ENCODE peak calls at places on chromosomes 1 and 21, in seven cellular contexts. I is SJSA1, K is AG04450, O is brain microvascular endothelial cell, T is heart right ventricle, D is Peyer's patch, R is PC-3. H is an unnamed sample.

GRCh38 chr1:206002833-206003532 is at the start of gene RAB7B:
- DNase-seq in R (peak; percentile 41), T (peak; percentile 47), D (peak; percentile 62), I (peak; percentile 34), K (peak; percentile 39), O (peak; percentile 75), H (peak; percentile 84)

GRCh38 chr1:198701766-198702539 is 63.1 kb downstream of the PTPRC start:
- DNase-seq in T (no peak), K (no peak), I (no peak), D (no peak), O (no peak), R (no peak), H (no peak)

GRCh38 chr1:20732071-20732587 is 374 bp downstream of the SH2D5 start:
- DNase-seq in R (peak; percentile 82), I (peak; percentile 72), O (peak; percentile 19), T (no peak), K (peak; percentile 44), D (peak; percentile 64), H (peak; percentile 74)

GRCh38 chr1:177340601-177341067 is 169.9 kb downstream of the BRINP2 start:
- DNase-seq in K (no peak), I (no peak), T (no peak), R (no peak), D (no peak), O (no peak), H (no peak)

GRCh38 chr1:155002479-155003226 is at the start of gene ZBTB7B:
- DNase-seq in T (no peak), I (no peak), D (peak; percentile 71), K (no peak), O (no peak), R (peak; percentile 30), H (no peak)

GRCh38 chr1:236120725-236121153 is 21.6 kb upstream of the GPR137B start:
- DNase-seq in T (no peak), K (no peak), I (no peak), D (no peak), O (no peak), R (no peak), H (no peak)

GRCh38 chr1:116886532-116886931 is 23.2 kb upstream of the PTGFRN start:
- DNase-seq in K (no peak), T (no peak), D (no peak), O (peak; percentile 84), I (no peak), R (peak; percentile 27), H (no peak)

GRCh38 chr1:46452931-46453325 is 36.7 kb upstream of the DMBX1 start:
- DNase-seq in K (no peak), I (no peak), O (no peak), D (no peak), R (no peak), T (no peak), H (no peak)

GRCh38 chr1:225688345-225688744 is 35.4 kb upstream of the ENAH start:
- DNase-seq in O (no peak), R (no peak), I (no peak), T (no peak), K (no peak), D (no peak), H (no peak)

GRCh38 chr1:54579337-54579781 is 31.3 kb downstream of the ACOT11 start:
- DNase-seq in T (no peak), I (no peak), K (no peak), O (no peak), D (no peak), R (no peak), H (no peak)

GRCh38 chr1:241821363-241821762 is 26.6 kb upstream of the EXO1 start:
- DNase-seq in I (no peak), T (no peak), K (no peak), O (no peak), D (no peak), R (peak; percentile 81), H (no peak)

GRCh38 chr1:14742181-14742980 is 143.9 kb downstream of the KAZN start:
- DNase-seq in I (peak; percentile 84), D (no peak), K (peak; percentile 91), T (no peak), O (peak; percentile 91), R (peak; percentile 96), H (no peak)

GRCh38 chr21:15732290-15732995 is 2.7 kb downstream of the USP25 start:
- DNase-seq in T (no peak), O (no peak), D (no peak), I (no peak), R (peak; percentile 66), K (no peak), H (no peak)

GRCh38 chr1:170214980-170215910 is 69.5 kb downstream of the NTMT2 start:
- DNase-seq in I (no peak), O (no peak), T (peak; percentile 24), R (no peak), D (no peak), K (no peak), H (no peak)

GRCh38 chr1:85321237-85321964 is 45.0 kb upstream of the BCL10 start:
- DNase-seq in D (no peak), K (no peak), T (no peak), R (peak; percentile 72), O (peak; percentile 65), I (peak; percentile 69), H (no peak)

GRCh38 chr1:28064064-28064463 is 24.3 kb downstream of the EYA3 start:
- DNase-seq in D (no peak), I (no peak), O (no peak), K (no peak), T (no peak), R (peak; percentile 67), H (no peak)

GRCh38 chr1:106603616-106604015 is 452.9 kb upstream of the PRMT6 start:
- DNase-seq in K (no peak), D (no peak), I (no peak), R (no peak), T (no peak), O (no peak), H (no peak)

GRCh38 chr1:19445417-19446342 is 39.7 kb downstream of the CAPZB start:
- DNase-seq in I (no peak), R (no peak), K (no peak), D (no peak), T (no peak), O (no peak), H (no peak)

GRCh38 chr1:56404066-56404465 is 175.3 kb downstream of the PLPP3 start:
- DNase-seq in O (no peak), R (no peak), T (no peak), K (no peak), I (no peak), D (no peak), H (no peak)

GRCh38 chr1:56401191-56401590 is 178.2 kb downstream of the PLPP3 start:
- DNase-seq in I (no peak), R (no peak), O (no peak), D (no peak), T (no peak), K (no peak), H (no peak)

GRCh38 chr1:56406821-56407220 is 172.5 kb downstream of the PLPP3 start:
- DNase-seq in O (no peak), D (no peak), R (no peak), T (no peak), I (no peak), K (no peak), H (no peak)

GRCh38 chr1:56403321-56403720 is 176.0 kb downstream of the PLPP3 start:
- DNase-seq in I (no peak), O (no peak), T (no peak), R (peak; percentile 67), D (no peak), K (no peak), H (no peak)

GRCh38 chr1:56404561-56405030 is 174.8 kb downstream of the PLPP3 start:
- DNase-seq in I (peak; percentile 89), D (no peak), K (no peak), O (no peak), T (peak; percentile 77), R (no peak), H (no peak)
- H3K27ac ChIP-seq in I (peak overlapping the region; percentile 89), D (no peak overlapping the region), K (no peak overlapping the region), O (no peak overlapping the region), T (peak overlapping the region; percentile 70), R (no peak overlapping the region), H (peak overlapping the region; percentile 83)

DNA sequence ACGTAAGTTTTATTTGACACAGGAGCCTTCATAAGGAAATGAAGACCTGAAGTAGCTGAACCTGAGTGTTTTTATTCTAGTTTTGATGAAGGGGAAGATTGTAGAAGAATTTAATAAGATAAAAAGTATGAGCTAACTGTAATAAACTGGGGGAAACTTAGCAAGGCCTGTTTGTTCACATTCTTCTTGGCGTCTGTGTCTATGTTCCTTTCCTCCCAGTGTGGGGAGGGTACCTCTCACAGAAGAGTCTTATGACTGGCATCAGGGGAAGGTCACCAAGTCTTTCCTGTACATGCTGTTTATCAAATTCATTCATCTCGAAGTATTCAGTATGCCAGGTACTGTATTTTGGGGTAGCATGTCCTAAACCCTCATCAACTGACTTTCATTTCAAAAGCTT is 78.4 kb downstream of the HS2ST1 start:
- DNase-seq in R (peak; percentile 67), D (no peak), O (no peak), T (no peak), I (no peak), K (no peak), H (no peak)
- H3K4me3 ChIP-seq in R (peak overlapping the region; percentile 4), D (no peak overlapping the region), O (no peak overlapping the region), T (no peak overlapping the region), I (no peak overlapping the region), K (no peak overlapping the region), H (no peak overlapping the region)

GRCh38 chr1:11729155-11729497 is 6.8 kb upstream of the AGTRAP start:
- DNase-seq in D (no peak), O (no peak), K (no peak), R (no peak), T (no peak), I (no peak), H (no peak)

GRCh38 chr1:11728126-11728806 is 7.7 kb upstream of the AGTRAP start:
- DNase-seq in D (no peak), T (no peak), R (peak; percentile 49), O (no peak), I (no peak), K (no peak), H (no peak)

GRCh38 chr1:11731719-11732283 is 4.1 kb upstream of the AGTRAP start:
- DNase-seq in R (peak; percentile 10), K (peak; percentile 37), I (no peak), O (peak; percentile 48), D (peak; percentile 70), T (peak; percentile 83), H (no peak)

GRCh38 chr1:11729498-11730428 is 6.2 kb upstream of the AGTRAP start:
- DNase-seq in T (no peak), I (no peak), O (no peak), R (no peak), D (no peak), K (no peak), H (no peak)

DNA sequence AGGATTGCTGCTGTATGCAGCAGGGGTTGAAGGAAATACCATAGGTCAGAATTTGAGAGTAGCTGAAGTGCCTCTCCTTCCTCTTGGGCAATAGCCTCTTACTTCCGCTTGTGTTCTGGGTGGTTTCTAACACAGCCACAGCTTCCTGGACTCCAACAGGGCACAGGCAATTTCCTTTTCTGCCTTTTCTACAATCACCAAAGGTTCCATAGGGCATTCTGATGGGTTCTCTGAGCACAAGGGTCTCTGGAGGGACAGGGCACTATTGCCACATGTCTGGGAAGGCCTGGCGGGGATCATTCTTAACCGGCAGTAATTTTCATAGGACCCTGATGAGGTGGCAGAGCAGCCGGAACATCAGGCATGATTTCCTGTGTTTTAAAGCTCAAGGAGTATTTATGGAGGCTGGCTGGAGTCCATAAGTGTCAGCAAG is 5.5 kb upstream of the AGTRAP start:
- DNase-seq in D (peak; percentile 80), K (no peak), I (no peak), T (peak; percentile 23), O (no peak), R (peak; percentile 31), H (no peak)
- H3K27ac ChIP-seq in D (peak overlapping the region; percentile 66), K (peak overlapping the region; percentile 47), I (no peak overlapping the region), T (peak overlapping the region; percentile 74), O (no peak overlapping the region), R (peak overlapping the region; percentile 40), H (no peak overlapping the region)

GRCh38 chr1:22453181-22453580 is 1.5 kb downstream of the ZBTB40 start:
- DNase-seq in R (no peak), O (no peak), I (no peak), T (no peak), D (no peak), K (no peak), H (no peak)
- H3K4me3 ChIP-seq in R (peak overlapping the region; percentile 85), O (no peak overlapping the region), I (no peak overlapping the region), T (peak overlapping the region; percentile 88), D (no peak overlapping the region), K (no peak overlapping the region), H (no peak overlapping the region)